ENCODE peak calls at places on chromosomes 2 and 18, in six cellular contexts. D is HCT116, B is IMR-90, T is transverse colon, Y is A549, E is esophagus squamous epithelium. L is an unnamed sample.

GRCh38 chr18:57430166-57430958 is 4.8 kb upstream of the ONECUT2 start:
- DNase-seq in T (no peak), Y (no peak), D (no peak), E (no peak), B (no peak), L (no peak)

GRCh38 chr2:109057686-109058085 is 68.7 kb upstream of the EDAR start:
- DNase-seq in T (no peak), B (no peak), Y (no peak), D (no peak), E (no peak), L (no peak)

GRCh38 chr2:222146488-222146887 is 152.3 kb downstream of the PAX3 start:
- DNase-seq in T (no peak), D (no peak), Y (no peak), B (no peak), E (no peak), L (no peak)

GRCh38 chr2:65296971-65297370 is 69.3 kb downstream of the ACTR2 start:
- DNase-seq in T (no peak), B (no peak), D (no peak), E (no peak), Y (no peak), L (no peak)

GRCh38 chr2:226796012-226796839 is 3.4 kb downstream of the IRS1 start:
- DNase-seq in T (no peak), D (no peak), Y (no peak), E (no peak), B (peak; percentile 14), L (no peak)

GRCh38 chr2:120430501-120430830 is 84.5 kb downstream of the INHBB start:
- DNase-seq in T (no peak), Y (no peak), D (no peak), B (no peak), E (no peak), L (no peak)

GRCh38 chr2:160140471-160140870 is 59.6 kb downstream of the ITGB6 start:
- DNase-seq in D (no peak), B (peak; percentile 21), T (no peak), E (no peak), Y (no peak), L (no peak)

GRCh38 chr2:138732651-138733050 is 47.5 kb downstream of the NXPH2 start:
- DNase-seq in Y (no peak), B (no peak), D (no peak), E (no peak), T (no peak), L (no peak)

GRCh38 chr2:96594701-96595152 is 43.4 kb downstream of the KANSL3 start:
- DNase-seq in B (no peak), T (no peak), Y (no peak), E (no peak), D (no peak), L (no peak)

GRCh38 chr2:12549641-12550040 is 167.1 kb upstream of the TRIB2 start:
- DNase-seq in D (no peak), B (peak; percentile 63), Y (no peak), E (no peak), T (no peak), L (no peak)

GRCh38 chr2:76958749-76959148 is 563.4 kb downstream of the LRRTM4 start:
- DNase-seq in D (no peak), E (no peak), B (no peak), T (no peak), Y (no peak), L (no peak)

GRCh38 chr18:50287441-50288347 is at the start of gene CXXC1:
- DNase-seq in Y (peak; percentile 81), B (peak; percentile 100), T (peak; percentile 98), D (peak; percentile 99), E (peak; percentile 99), L (peak; percentile 63)

GRCh38 chr2:108184421-108184820 is 55.3 kb upstream of the SULT1C3 start:
- DNase-seq in B (peak; percentile 13), T (no peak), D (peak; percentile 4), E (no peak), Y (no peak), L (no peak)

GRCh38 chr2:233489666-233490065 is 76.9 kb downstream of the USP40 start:
- DNase-seq in T (no peak), B (peak; percentile 31), D (no peak), E (no peak), Y (no peak), L (no peak)

GRCh38 chr2:20623241-20623640 is 27.7 kb downstream of the HS1BP3 start:
- DNase-seq in T (no peak), Y (no peak), D (no peak), B (no peak), E (no peak), L (no peak)

GRCh38 chr2:215434447-215435260 is 1.2 kb downstream of the FN1 start:
- DNase-seq in E (no peak), B (no peak), T (no peak), Y (no peak), D (no peak), L (no peak)

GRCh38 chr18:63374520-63374919 is 7.5 kb upstream of the KDSR start:
- DNase-seq in Y (no peak), T (no peak), B (peak; percentile 63), E (no peak), D (no peak), L (no peak)

GRCh38 chr2:221997683-221998082 is 301.1 kb downstream of the PAX3 start:
- DNase-seq in Y (no peak), B (peak; percentile 1), E (no peak), T (no peak), D (no peak), L (no peak)

GRCh38 chr2:70828914-70829824 is 6.4 kb downstream of the CD207 start:
- DNase-seq in T (no peak), D (no peak), B (peak; percentile 34), Y (no peak), E (no peak), L (peak; percentile 38)

GRCh38 chr2:212145111-212145510 is 393.5 kb downstream of the ERBB4 start:
- DNase-seq in B (peak; percentile 60), T (no peak), Y (no peak), E (no peak), D (no peak), L (no peak)

GRCh38 chr2:234051374-234052070 is 1.0 kb downstream of the SPP2 start:
- DNase-seq in E (no peak), D (no peak), B (peak; percentile 31), T (no peak), Y (no peak), L (no peak)

GRCh38 chr2:43074052-43074451 is 152.4 kb downstream of the ZFP36L2 start:
- DNase-seq in T (no peak), E (no peak), Y (no peak), D (no peak), B (no peak), L (no peak)

GRCh38 chr2:111167238-111168162 is 46.8 kb downstream of the BCL2L11 start:
- DNase-seq in D (no peak), Y (no peak), T (no peak), B (no peak), E (no peak), L (no peak)
- TF ChIP-seq POLR2A in D (no peak), Y (no peak), T (no peak), B (no peak), E (no peak), L (no peak)

GRCh38 chr2:28397043-28397381 is 4.4 kb downstream of the FOSL2 start:
- DNase-seq in D (no peak), T (no peak), Y (no peak), B (no peak), E (no peak), L (no peak)

GRCh38 chr2:28393115-28393836 is 618 bp downstream of the FOSL2 start:
- DNase-seq in E (no peak), B (peak; percentile 68), T (peak; percentile 60), D (no peak), Y (no peak), L (no peak)

GRCh38 chr2:28394331-28394877 is 1.7 kb downstream of the FOSL2 start:
- DNase-seq in T (peak; percentile 69), Y (no peak), D (no peak), B (peak; percentile 71), E (no peak), L (no peak)

GRCh38 chr2:28394997-28395333 is 2.3 kb downstream of the FOSL2 start:
- DNase-seq in B (no peak), T (no peak), D (no peak), Y (no peak), E (no peak), L (no peak)

GRCh38 chr2:28395334-28396061 is 2.8 kb downstream of the FOSL2 start:
- DNase-seq in D (no peak), E (no peak), T (peak; percentile 68), Y (no peak), B (peak; percentile 56), L (no peak)
- TF ChIP-seq POLR2A in D (no peak), E (no peak), T (peak; percentile 87), Y (no peak), B (no peak), L (no peak)

GRCh38 chr2:197152451-197153228 is 157.9 kb downstream of the ANKRD44 start:
- DNase-seq in T (no peak), D (no peak), B (peak; percentile 72), E (no peak), Y (no peak), L (no peak)

GRCh38 chr2:197148401-197148800 is 162.2 kb downstream of the ANKRD44 start:
- DNase-seq in T (no peak), D (no peak), B (no peak), Y (no peak), E (no peak), L (no peak)

GRCh38 chr2:197147942-197148341 is 162.6 kb downstream of the ANKRD44 start:
- DNase-seq in D (no peak), Y (no peak), E (no peak), T (no peak), B (no peak), L (no peak)

GRCh38 chr2:197146995-197147394 is 163.6 kb downstream of the ANKRD44 start:
- DNase-seq in Y (no peak), T (no peak), D (no peak), B (no peak), E (no peak), L (no peak)

DNA sequence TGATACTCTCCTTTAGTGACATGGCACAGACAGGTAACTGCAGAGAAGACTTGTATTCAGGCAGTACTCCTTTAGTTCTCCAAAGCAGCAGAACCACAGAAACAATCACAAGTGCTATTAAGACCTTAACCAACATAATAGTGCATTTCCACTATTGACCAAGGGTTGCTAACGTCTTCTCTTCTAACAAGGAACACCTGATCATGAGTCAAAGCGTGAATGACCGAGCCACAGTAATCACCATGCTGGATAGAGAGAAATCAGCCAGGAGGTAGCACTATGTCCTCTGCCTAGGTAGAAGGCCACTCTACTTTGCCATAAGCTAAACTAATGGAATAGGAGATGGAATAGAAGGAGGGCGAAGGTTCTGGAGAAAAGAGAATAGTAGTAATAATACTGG is 161.0 kb downstream of the ANKRD44 start:
- DNase-seq in E (no peak), T (no peak), Y (no peak), D (no peak), B (no peak), L (no peak)
- TF ChIP-seq POLR2A in E (no peak), T (no peak), Y (no peak), D (no peak), B (no peak), L (no peak)

DNA sequence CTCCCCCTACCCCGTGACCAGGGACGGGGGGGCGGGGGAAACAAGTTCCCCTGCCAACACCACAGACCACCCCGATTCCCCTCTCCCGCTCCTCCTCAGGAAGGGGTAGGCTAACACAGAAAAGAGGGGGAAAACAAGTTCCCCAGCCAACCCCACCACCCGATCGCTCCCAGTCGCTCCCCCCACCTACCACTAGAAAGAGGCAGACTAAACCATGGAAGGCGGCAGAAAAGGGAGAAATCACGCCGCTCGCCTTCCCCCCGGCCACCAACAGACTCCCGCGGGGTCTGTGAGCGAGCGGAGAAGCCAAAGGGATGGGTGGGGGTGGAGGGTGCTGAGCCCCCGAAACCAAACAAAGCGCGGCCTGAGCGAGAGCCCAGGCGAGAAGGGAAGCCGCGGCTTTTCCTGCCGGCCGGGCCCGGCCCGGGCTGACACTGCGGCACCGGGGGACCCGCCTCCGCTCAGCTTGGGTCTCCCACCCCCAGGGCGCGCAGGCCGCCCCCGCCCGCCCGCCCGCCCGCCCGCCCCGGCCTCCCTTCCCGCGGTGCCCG is 1.3 kb downstream of the FBXO11 start:
- DNase-seq in D (no peak), T (peak; percentile 44), E (no peak), B (no peak), Y (peak; percentile 17), L (peak; percentile 6)
- TF ChIP-seq POLR2A in D (no peak), T (no peak), E (no peak), B (no peak), Y (no peak), L (no peak)